ENCODE peak calls at places on chromosomes 13 and 19, in seven cellular contexts. W is type B pancreatic cell; C is amniotic stem cell; T is activated T-helper 9 cell treated with anti-CD3 and anti-CD28 coated beads, Interleukin-2, amount 50 U/mL, for 16 hours; E is hepatic stellate cell; H is left kidney; B is upper lobe of left lung. V is an unnamed sample.

GRCh38 chr13:91719033-91719432 is 320.6 kb downstream of the GPC5 start:
- DNase-seq in W (no peak), C (no peak), T (no peak), E (no peak), H (no peak), B (no peak), V (no peak)

GRCh38 chr19:45276284-45276687 is 25.2 kb downstream of the MARK4 start:
- DNase-seq in W (no peak), C (no peak), T (no peak), E (no peak), H (peak; percentile 38), B (no peak), V (no peak)

GRCh38 chr13:113731192-113732175 is 27.5 kb upstream of the TMEM255B start:
- DNase-seq in W (no peak), C (no peak), T (no peak), E (no peak), H (no peak), B (no peak), V (no peak)

GRCh38 chr19:18723871-18724377 is 40.4 kb downstream of the CRTC1 start:
- DNase-seq in W (no peak), C (no peak), T (no peak), E (no peak), H (peak; percentile 76), B (no peak), V (no peak)

GRCh38 chr13:37716395-37716794 is 117.8 kb upstream of the POSTN start:
- DNase-seq in W (no peak), C (no peak), T (no peak), E (peak; percentile 2), H (peak; percentile 24), B (no peak), V (no peak)

GRCh38 chr13:110103026-110103425 is 203.9 kb downstream of the COL4A1 start:
- DNase-seq in W (no peak), C (no peak), T (no peak), E (no peak), H (no peak), B (no peak), V (no peak)

GRCh38 chr13:33032037-33032625 is 15.9 kb downstream of the KL start:
- DNase-seq in W (no peak), C (no peak), T (no peak), E (peak; percentile 10), H (no peak), B (no peak), V (no peak)

GRCh38 chr19:33291623-33292534 is 10.5 kb downstream of the CEBPA start:
- DNase-seq in W (no peak), C (no peak), T (no peak), E (no peak), H (peak; percentile 79), B (peak; percentile 74), V (no peak)

GRCh38 chr13:95882121-95882520 is 171.1 kb downstream of the UGGT2 start:
- DNase-seq in W (no peak), C (no peak), T (no peak), E (no peak), H (no peak), B (no peak), V (no peak)

GRCh38 chr13:110152351-110152750 is 154.6 kb downstream of the COL4A1 start:
- DNase-seq in W (peak; percentile 57), C (no peak), T (no peak), E (no peak), H (no peak), B (no peak), V (no peak)

GRCh38 chr19:51200071-51200470 is 24.8 kb upstream of the CD33 start:
- DNase-seq in W (no peak), C (no peak), T (no peak), E (no peak), H (peak; percentile 83), B (no peak), V (no peak)

GRCh38 chr19:18097993-18098890 is 664 bp downstream of the MAST3 start:
- DNase-seq in W (no peak), C (no peak), T (no peak), E (no peak), H (no peak), B (no peak), V (no peak)

GRCh38 chr19:7673995-7674667 is 2.8 kb upstream of the MCEMP1 start:
- DNase-seq in W (no peak), C (no peak), T (no peak), E (peak; percentile 84), H (peak; percentile 49), B (peak; percentile 89), V (no peak)

GRCh38 chr13:90872491-90873025 is 474.9 kb upstream of the MIR17HG start:
- DNase-seq in W (no peak), C (no peak), T (no peak), E (no peak), H (no peak), B (no peak), V (no peak)

GRCh38 chr19:44202470-44202869 is 9.9 kb upstream of the ZNF227 start:
- DNase-seq in W (no peak), C (peak; percentile 1), T (no peak), E (no peak), H (no peak), B (no peak), V (no peak)

GRCh38 chr13:94520001-94520400 is 40.5 kb upstream of the DCT start:
- DNase-seq in W (no peak), C (no peak), T (no peak), E (no peak), H (no peak), B (no peak), V (no peak)

GRCh38 chr13:98050041-98050466 is 92.8 kb upstream of the FARP1 start:
- DNase-seq in W (no peak), C (no peak), T (no peak), E (no peak), H (peak; percentile 72), B (no peak), V (no peak)

GRCh38 chr13:44857061-44857460 is 132.2 kb downstream of the NUFIP1 start:
- DNase-seq in W (no peak), C (no peak), T (no peak), E (no peak), H (no peak), B (no peak), V (no peak)

GRCh38 chr13:99417151-99417820 is 84.0 kb upstream of the TM9SF2 start:
- DNase-seq in W (no peak), C (no peak), T (no peak), E (no peak), H (peak; percentile 44), B (peak; percentile 10), V (no peak)

GRCh38 chr19:42441047-42441440 is 1.7 kb downstream of the CXCL17 start:
- DNase-seq in W (no peak), C (no peak), T (no peak), E (no peak), H (no peak), B (peak; percentile 65), V (no peak)

GRCh38 chr13:30978981-30979956 is 46.8 kb downstream of the TEX26 start:
- DNase-seq in W (no peak), C (no peak), T (peak; percentile 22), E (no peak), H (peak; percentile 53), B (peak; percentile 49), V (no peak)